ENCODE peak calls at places on chromosomes 12 and 14, in eight cellular contexts. D is activated naive CD4-positive, alpha-beta T cell treated with anti-CD3 and anti-CD28 coated beads for 36 hours; Q is right lobe of liver; U is SHP77; T is midbrain; L is GM12864; J is hippocampal formation; Y is iPS DF 6.9. O is an unnamed sample.

GRCh38 chr12:113933201-113933786 is 32.8 kb downstream of the RBM19 start:
- DNase-seq in D (no peak), Q (no peak), U (no peak), T (peak; percentile 24), L (no peak), J (peak; percentile 10), Y (no peak), O (no peak)

GRCh38 chr12:112875608-112876007 is 31.2 kb upstream of the OAS1 start:
- DNase-seq in D (no peak), Q (no peak), U (no peak), T (no peak), L (no peak), J (no peak), Y (no peak), O (no peak)

GRCh38 chr12:2290516-2291065 is 237.8 kb downstream of the CACNA1C start:
- DNase-seq in D (no peak), Q (no peak), U (no peak), T (no peak), L (no peak), J (no peak), Y (no peak), O (no peak)

GRCh38 chr12:96335270-96335669 is 65.0 kb downstream of the CDK17 start:
- DNase-seq in D (peak; percentile 34), Q (no peak), U (no peak), T (peak; percentile 15), L (peak; percentile 33), J (no peak), Y (no peak), O (no peak)

GRCh38 chr12:90174198-90174510 is 465.5 kb upstream of the ATP2B1 start:
- DNase-seq in D (no peak), Q (no peak), U (no peak), T (no peak), L (no peak), J (no peak), Y (no peak), O (no peak)

GRCh38 chr12:88578821-88579518 is 1.3 kb downstream of the KITLG start:
- DNase-seq in D (no peak), Q (no peak), U (peak; percentile 64), T (no peak), L (no peak), J (no peak), Y (no peak), O (no peak)

GRCh38 chr14:32224731-32225377 is 21.8 kb upstream of the RNU6-8 start:
- DNase-seq in D (peak; percentile 25), Q (no peak), U (peak; percentile 83), T (no peak), L (no peak), J (no peak), Y (no peak), O (no peak)

GRCh38 chr12:114671664-114672476 is 12.1 kb downstream of the TBX3 start:
- DNase-seq in D (no peak), Q (no peak), U (no peak), T (no peak), L (no peak), J (no peak), Y (no peak), O (no peak)

GRCh38 chr12:114762490-114763110 is 78.6 kb upstream of the TBX3 start:
- DNase-seq in D (no peak), Q (no peak), U (no peak), T (no peak), L (no peak), J (no peak), Y (no peak), O (no peak)

GRCh38 chr12:98532687-98533304 is 17.4 kb downstream of the TMPO start:
- DNase-seq in D (no peak), Q (no peak), U (peak; percentile 15), T (no peak), L (no peak), J (no peak), Y (no peak), O (no peak)

GRCh38 chr14:102390064-102390463 is 27.3 kb downstream of the TECPR2 start:
- DNase-seq in D (no peak), Q (no peak), U (no peak), T (peak; percentile 43), L (no peak), J (peak; percentile 34), Y (no peak), O (peak; percentile 4)

GRCh38 chr14:62308927-62309326 is 546.7 kb downstream of the SNAPC1 start:
- DNase-seq in D (no peak), Q (no peak), U (no peak), T (no peak), L (no peak), J (no peak), Y (no peak), O (no peak)

GRCh38 chr14:68661226-68662225 is 131.3 kb downstream of the ZFP36L1 start:
- DNase-seq in D (no peak), Q (no peak), U (no peak), T (no peak), L (no peak), J (no peak), Y (no peak), O (no peak)

GRCh38 chr12:51868821-51869489 is 18.9 kb upstream of the ANKRD33 start:
- DNase-seq in D (no peak), Q (peak; percentile 17), U (no peak), T (no peak), L (no peak), J (no peak), Y (no peak), O (no peak)

GRCh38 chr12:19908825-19909224 is 459.5 kb upstream of the PDE3A start:
- DNase-seq in D (no peak), Q (no peak), U (no peak), T (no peak), L (no peak), J (no peak), Y (no peak), O (no peak)

GRCh38 chr14:36065831-36066230 is 110.7 kb downstream of the PTCSC3 start:
- DNase-seq in D (no peak), Q (no peak), U (no peak), T (no peak), L (no peak), J (no peak), Y (no peak), O (no peak)

GRCh38 chr14:105737504-105738246 is 211.3 kb downstream of the TMEM121 start:
- DNase-seq in D (no peak), Q (no peak), U (no peak), T (no peak), L (no peak), J (no peak), Y (no peak), O (no peak)

GRCh38 chr14:38553586-38553985 is 297.7 kb upstream of the CLEC14A start:
- DNase-seq in D (no peak), Q (no peak), U (no peak), T (no peak), L (no peak), J (peak; percentile 4), Y (no peak), O (peak; percentile 29)

GRCh38 chr14:61733972-61734371 is 28.2 kb upstream of the SNAPC1 start:
- DNase-seq in D (no peak), Q (no peak), U (no peak), T (no peak), L (no peak), J (no peak), Y (no peak), O (no peak)